ENCODE peak calls at places on chromosomes 2 and 18, in ten cellular contexts. One of them, this sample, is unnamed.

GRCh38 chr2:165173215-165173614 is 30.6 kb downstream of the SCN3A start:
- DNase-seq in dorsolateral prefrontal cortex: no peak
- DNase-seq in MCF 10A: no peak
- DNase-seq in GM10248: no peak
- DNase-seq in body of pancreas: no peak
- DNase-seq in mesothelial cell of epicardium: no peak
- DNase-seq in A549: no peak
- DNase-seq in activated CD8-positive, alpha-beta T cell treated with anti-CD3 and anti-CD28 coated beads for 36 hours: no peak
- DNase-seq in HFF-Myc: no peak
- DNase-seq in mammary epithelial cell: no peak
- DNase-seq in this sample: no peak

GRCh38 chr18:43665239-43665788 is 388.0 kb upstream of the SYT4 start:
- DNase-seq in dorsolateral prefrontal cortex: no peak
- DNase-seq in MCF 10A: peak
- DNase-seq in GM10248: no peak
- DNase-seq in body of pancreas: no peak
- DNase-seq in mesothelial cell of epicardium: no peak
- DNase-seq in A549: no peak
- DNase-seq in activated CD8-positive, alpha-beta T cell treated with anti-CD3 and anti-CD28 coated beads for 36 hours: no peak
- DNase-seq in HFF-Myc: peak
- DNase-seq in mammary epithelial cell: peak
- DNase-seq in this sample: no peak

GRCh38 chr2:135047295-135047694 is at the start of gene MAP3K19:
- DNase-seq in dorsolateral prefrontal cortex: no peak
- DNase-seq in MCF 10A: no peak
- DNase-seq in GM10248: no peak
- DNase-seq in body of pancreas: no peak
- DNase-seq in mesothelial cell of epicardium: no peak
- DNase-seq in A549: no peak
- DNase-seq in activated CD8-positive, alpha-beta T cell treated with anti-CD3 and anti-CD28 coated beads for 36 hours: no peak
- DNase-seq in HFF-Myc: no peak
- DNase-seq in mammary epithelial cell: no peak
- DNase-seq in this sample: no peak

GRCh38 chr2:189312643-189313042 is 128.6 kb upstream of the WDR75 start:
- DNase-seq in dorsolateral prefrontal cortex: no peak
- DNase-seq in MCF 10A: no peak
- DNase-seq in GM10248: no peak
- DNase-seq in body of pancreas: no peak
- DNase-seq in mesothelial cell of epicardium: no peak
- DNase-seq in A549: no peak
- DNase-seq in activated CD8-positive, alpha-beta T cell treated with anti-CD3 and anti-CD28 coated beads for 36 hours: peak
- DNase-seq in HFF-Myc: no peak
- DNase-seq in mammary epithelial cell: no peak
- DNase-seq in this sample: no peak

GRCh38 chr2:40760071-40760666 is 308.3 kb upstream of the SLC8A1 start:
- DNase-seq in dorsolateral prefrontal cortex: no peak
- DNase-seq in MCF 10A: peak
- DNase-seq in GM10248: no peak
- DNase-seq in body of pancreas: peak
- DNase-seq in mesothelial cell of epicardium: no peak
- DNase-seq in A549: peak
- DNase-seq in activated CD8-positive, alpha-beta T cell treated with anti-CD3 and anti-CD28 coated beads for 36 hours: peak
- DNase-seq in HFF-Myc: peak
- DNase-seq in mammary epithelial cell: peak
- DNase-seq in this sample: no peak

GRCh38 chr2:106599540-106599939 is 112.4 kb downstream of the CD8B2 start:
- DNase-seq in dorsolateral prefrontal cortex: no peak
- DNase-seq in MCF 10A: no peak
- DNase-seq in GM10248: no peak
- DNase-seq in body of pancreas: no peak
- DNase-seq in mesothelial cell of epicardium: no peak
- DNase-seq in A549: no peak
- DNase-seq in activated CD8-positive, alpha-beta T cell treated with anti-CD3 and anti-CD28 coated beads for 36 hours: no peak
- DNase-seq in HFF-Myc: no peak
- DNase-seq in mammary epithelial cell: no peak
- DNase-seq in this sample: no peak

GRCh38 chr2:39837856-39838453 is 58.9 kb upstream of the THUMPD2 start:
- DNase-seq in dorsolateral prefrontal cortex: no peak
- DNase-seq in MCF 10A: peak
- DNase-seq in GM10248: peak
- DNase-seq in body of pancreas: peak
- DNase-seq in mesothelial cell of epicardium: no peak
- DNase-seq in A549: peak
- DNase-seq in activated CD8-positive, alpha-beta T cell treated with anti-CD3 and anti-CD28 coated beads for 36 hours: peak
- DNase-seq in HFF-Myc: no peak
- DNase-seq in mammary epithelial cell: peak
- DNase-seq in this sample: no peak

GRCh38 chr18:70363861-70364260 is 75.0 kb downstream of the SOCS6 start:
- DNase-seq in dorsolateral prefrontal cortex: no peak
- DNase-seq in MCF 10A: peak
- DNase-seq in GM10248: no peak
- DNase-seq in body of pancreas: no peak
- DNase-seq in mesothelial cell of epicardium: no peak
- DNase-seq in A549: no peak
- DNase-seq in activated CD8-positive, alpha-beta T cell treated with anti-CD3 and anti-CD28 coated beads for 36 hours: no peak
- DNase-seq in HFF-Myc: no peak
- DNase-seq in mammary epithelial cell: no peak
- DNase-seq in this sample: no peak

GRCh38 chr2:212022966-212023365 is 515.6 kb downstream of the ERBB4 start:
- DNase-seq in dorsolateral prefrontal cortex: no peak
- DNase-seq in MCF 10A: no peak
- DNase-seq in GM10248: no peak
- DNase-seq in body of pancreas: no peak
- DNase-seq in mesothelial cell of epicardium: no peak
- DNase-seq in A549: no peak
- DNase-seq in activated CD8-positive, alpha-beta T cell treated with anti-CD3 and anti-CD28 coated beads for 36 hours: no peak
- DNase-seq in HFF-Myc: no peak
- DNase-seq in mammary epithelial cell: no peak
- DNase-seq in this sample: no peak

GRCh38 chr18:13524824-13525223 is 201.5 kb downstream of the FAM210A start:
- DNase-seq in dorsolateral prefrontal cortex: no peak
- DNase-seq in MCF 10A: no peak
- DNase-seq in GM10248: no peak
- DNase-seq in body of pancreas: no peak
- DNase-seq in mesothelial cell of epicardium: no peak
- DNase-seq in A549: no peak
- DNase-seq in activated CD8-positive, alpha-beta T cell treated with anti-CD3 and anti-CD28 coated beads for 36 hours: no peak
- DNase-seq in HFF-Myc: no peak
- DNase-seq in mammary epithelial cell: no peak
- DNase-seq in this sample: no peak

GRCh38 chr18:13526519-13526918 is 199.8 kb downstream of the FAM210A start:
- DNase-seq in dorsolateral prefrontal cortex: no peak
- DNase-seq in MCF 10A: no peak
- DNase-seq in GM10248: no peak
- DNase-seq in body of pancreas: no peak
- DNase-seq in mesothelial cell of epicardium: no peak
- DNase-seq in A549: no peak
- DNase-seq in activated CD8-positive, alpha-beta T cell treated with anti-CD3 and anti-CD28 coated beads for 36 hours: no peak
- DNase-seq in HFF-Myc: no peak
- DNase-seq in mammary epithelial cell: no peak
- DNase-seq in this sample: no peak

GRCh38 chr18:13527256-13527655 is 199.1 kb downstream of the FAM210A start:
- DNase-seq in dorsolateral prefrontal cortex: no peak
- DNase-seq in MCF 10A: no peak
- DNase-seq in GM10248: no peak
- DNase-seq in body of pancreas: no peak
- DNase-seq in mesothelial cell of epicardium: no peak
- DNase-seq in A549: no peak
- DNase-seq in activated CD8-positive, alpha-beta T cell treated with anti-CD3 and anti-CD28 coated beads for 36 hours: no peak
- DNase-seq in HFF-Myc: no peak
- DNase-seq in mammary epithelial cell: no peak
- DNase-seq in this sample: no peak

GRCh38 chr18:13524054-13524453 is 202.3 kb downstream of the FAM210A start:
- DNase-seq in dorsolateral prefrontal cortex: no peak
- DNase-seq in MCF 10A: no peak
- DNase-seq in GM10248: no peak
- DNase-seq in body of pancreas: no peak
- DNase-seq in mesothelial cell of epicardium: no peak
- DNase-seq in A549: no peak
- DNase-seq in activated CD8-positive, alpha-beta T cell treated with anti-CD3 and anti-CD28 coated beads for 36 hours: no peak
- DNase-seq in HFF-Myc: no peak
- DNase-seq in mammary epithelial cell: no peak
- DNase-seq in this sample: no peak

GRCh38 chr18:13525381-13526029 is 200.9 kb downstream of the FAM210A start:
- DNase-seq in dorsolateral prefrontal cortex: no peak
- DNase-seq in MCF 10A: no peak
- DNase-seq in GM10248: no peak
- DNase-seq in body of pancreas: no peak
- DNase-seq in mesothelial cell of epicardium: no peak
- DNase-seq in A549: no peak
- DNase-seq in activated CD8-positive, alpha-beta T cell treated with anti-CD3 and anti-CD28 coated beads for 36 hours: no peak
- DNase-seq in HFF-Myc: no peak
- DNase-seq in mammary epithelial cell: no peak
- DNase-seq in this sample: no peak
- TF ChIP-seq CTCF in dorsolateral prefrontal cortex: no peak
- TF ChIP-seq CTCF in MCF 10A: no peak
- TF ChIP-seq CTCF in GM10248: no peak
- TF ChIP-seq CTCF in body of pancreas: no peak
- TF ChIP-seq CTCF in mesothelial cell of epicardium: no peak
- TF ChIP-seq CTCF in A549: no peak
- TF ChIP-seq CTCF in activated CD8-positive, alpha-beta T cell treated with anti-CD3 and anti-CD28 coated beads for 36 hours: no peak
- TF ChIP-seq CTCF in HFF-Myc: no peak
- TF ChIP-seq CTCF in mammary epithelial cell: no peak
- TF ChIP-seq CTCF in this sample: peak

GRCh38 chr2:85681354-85681728 is 12.8 kb upstream of the GNLY start:
- DNase-seq in dorsolateral prefrontal cortex: no peak
- DNase-seq in MCF 10A: peak
- DNase-seq in GM10248: no peak
- DNase-seq in body of pancreas: no peak
- DNase-seq in mesothelial cell of epicardium: no peak
- DNase-seq in A549: no peak
- DNase-seq in activated CD8-positive, alpha-beta T cell treated with anti-CD3 and anti-CD28 coated beads for 36 hours: no peak
- DNase-seq in HFF-Myc: no peak
- DNase-seq in mammary epithelial cell: peak
- DNase-seq in this sample: peak

GRCh38 chr2:85682378-85682777 is 11.8 kb upstream of the GNLY start:
- DNase-seq in dorsolateral prefrontal cortex: no peak
- DNase-seq in MCF 10A: no peak
- DNase-seq in GM10248: no peak
- DNase-seq in body of pancreas: no peak
- DNase-seq in mesothelial cell of epicardium: no peak
- DNase-seq in A549: no peak
- DNase-seq in activated CD8-positive, alpha-beta T cell treated with anti-CD3 and anti-CD28 coated beads for 36 hours: no peak
- DNase-seq in HFF-Myc: no peak
- DNase-seq in mammary epithelial cell: no peak
- DNase-seq in this sample: no peak

GRCh38 chr2:85681776-85682175 is 12.4 kb upstream of the GNLY start:
- DNase-seq in dorsolateral prefrontal cortex: no peak
- DNase-seq in MCF 10A: no peak
- DNase-seq in GM10248: no peak
- DNase-seq in body of pancreas: no peak
- DNase-seq in mesothelial cell of epicardium: no peak
- DNase-seq in A549: no peak
- DNase-seq in activated CD8-positive, alpha-beta T cell treated with anti-CD3 and anti-CD28 coated beads for 36 hours: no peak
- DNase-seq in HFF-Myc: no peak
- DNase-seq in mammary epithelial cell: no peak
- DNase-seq in this sample: no peak

GRCh38 chr2:85684806-85685205 is 9.4 kb upstream of the GNLY start:
- DNase-seq in dorsolateral prefrontal cortex: no peak
- DNase-seq in MCF 10A: no peak
- DNase-seq in GM10248: no peak
- DNase-seq in body of pancreas: no peak
- DNase-seq in mesothelial cell of epicardium: no peak
- DNase-seq in A549: no peak
- DNase-seq in activated CD8-positive, alpha-beta T cell treated with anti-CD3 and anti-CD28 coated beads for 36 hours: no peak
- DNase-seq in HFF-Myc: no peak
- DNase-seq in mammary epithelial cell: no peak
- DNase-seq in this sample: no peak

DNA sequence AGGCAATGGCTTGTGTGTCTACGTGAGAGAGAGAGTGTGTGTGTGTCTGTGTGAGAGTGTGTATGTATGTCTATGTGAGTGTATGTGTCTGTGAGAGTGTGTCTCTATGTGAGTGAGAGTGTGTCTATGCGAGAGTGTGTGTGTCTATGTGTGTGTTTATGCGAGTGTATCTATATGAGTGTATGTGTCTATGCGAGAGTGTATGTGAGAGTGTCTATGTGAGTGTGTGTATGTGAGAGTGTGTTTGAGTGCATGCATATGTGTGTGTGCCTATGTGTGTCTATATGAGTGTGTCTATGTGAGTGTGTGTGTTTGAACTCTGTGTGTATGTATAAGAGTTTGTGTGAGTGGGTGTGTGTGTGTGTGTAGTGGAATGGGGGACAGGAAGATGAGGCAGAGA is 9.8 kb upstream of the GNLY start:
- DNase-seq in dorsolateral prefrontal cortex: no peak
- DNase-seq in MCF 10A: no peak
- DNase-seq in GM10248: no peak
- DNase-seq in body of pancreas: no peak
- DNase-seq in mesothelial cell of epicardium: no peak
- DNase-seq in A549: no peak
- DNase-seq in activated CD8-positive, alpha-beta T cell treated with anti-CD3 and anti-CD28 coated beads for 36 hours: no peak
- DNase-seq in HFF-Myc: no peak
- DNase-seq in mammary epithelial cell: no peak
- DNase-seq in this sample: no peak
- TF ChIP-seq CTCF in dorsolateral prefrontal cortex: no peak
- TF ChIP-seq CTCF in MCF 10A: no peak
- TF ChIP-seq CTCF in GM10248: no peak
- TF ChIP-seq CTCF in body of pancreas: no peak
- TF ChIP-seq CTCF in mesothelial cell of epicardium: no peak
- TF ChIP-seq CTCF in A549: no peak
- TF ChIP-seq CTCF in activated CD8-positive, alpha-beta T cell treated with anti-CD3 and anti-CD28 coated beads for 36 hours: no peak
- TF ChIP-seq CTCF in HFF-Myc: no peak
- TF ChIP-seq CTCF in mammary epithelial cell: no peak
- TF ChIP-seq CTCF in this sample: no peak

DNA sequence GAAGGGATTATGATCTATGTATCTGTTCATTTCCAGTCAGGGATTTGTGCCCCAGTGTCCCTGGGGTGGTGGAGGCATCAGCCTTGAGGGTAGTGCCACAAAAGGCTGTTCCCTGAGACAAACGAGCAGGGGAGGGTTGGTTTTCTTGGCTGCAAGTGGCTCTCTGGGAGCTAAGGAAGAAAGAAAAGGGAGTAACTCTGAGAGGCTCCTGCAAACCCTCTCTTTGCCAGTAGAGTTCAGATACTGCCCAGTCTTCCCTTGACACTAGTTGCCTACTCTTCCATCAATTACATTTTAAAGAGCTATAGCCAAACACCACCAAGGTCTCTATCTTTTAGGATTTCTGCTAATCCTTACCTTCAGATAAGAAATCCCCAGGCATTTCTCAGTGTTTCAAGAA is 18.5 kb upstream of the KCTD1 start:
- DNase-seq in dorsolateral prefrontal cortex: no peak
- DNase-seq in MCF 10A: no peak
- DNase-seq in GM10248: no peak
- DNase-seq in body of pancreas: no peak
- DNase-seq in mesothelial cell of epicardium: no peak
- DNase-seq in A549: no peak
- DNase-seq in activated CD8-positive, alpha-beta T cell treated with anti-CD3 and anti-CD28 coated beads for 36 hours: no peak
- DNase-seq in HFF-Myc: no peak
- DNase-seq in mammary epithelial cell: no peak
- DNase-seq in this sample: no peak
- TF ChIP-seq CTCF in dorsolateral prefrontal cortex: no peak
- TF ChIP-seq CTCF in MCF 10A: no peak
- TF ChIP-seq CTCF in GM10248: no peak
- TF ChIP-seq CTCF in body of pancreas: no peak
- TF ChIP-seq CTCF in mesothelial cell of epicardium: no peak
- TF ChIP-seq CTCF in A549: no peak
- TF ChIP-seq CTCF in activated CD8-positive, alpha-beta T cell treated with anti-CD3 and anti-CD28 coated beads for 36 hours: no peak
- TF ChIP-seq CTCF in HFF-Myc: no peak
- TF ChIP-seq CTCF in mammary epithelial cell: no peak
- TF ChIP-seq CTCF in this sample: no peak

GRCh38 chr2:238231251-238231793 is 8.5 kb downstream of the HES6 start:
- DNase-seq in dorsolateral prefrontal cortex: peak
- DNase-seq in MCF 10A: no peak
- DNase-seq in GM10248: peak
- DNase-seq in body of pancreas: peak
- DNase-seq in mesothelial cell of epicardium: peak
- DNase-seq in A549: no peak
- DNase-seq in activated CD8-positive, alpha-beta T cell treated with anti-CD3 and anti-CD28 coated beads for 36 hours: peak
- DNase-seq in HFF-Myc: no peak
- DNase-seq in mammary epithelial cell: peak
- DNase-seq in this sample: peak
- TF ChIP-seq CTCF in dorsolateral prefrontal cortex: no peak
- TF ChIP-seq CTCF in MCF 10A: no peak
- TF ChIP-seq CTCF in GM10248: no peak
- TF ChIP-seq CTCF in body of pancreas: no peak
- TF ChIP-seq CTCF in mesothelial cell of epicardium: no peak
- TF ChIP-seq CTCF in A549: no peak
- TF ChIP-seq CTCF in activated CD8-positive, alpha-beta T cell treated with anti-CD3 and anti-CD28 coated beads for 36 hours: no peak
- TF ChIP-seq CTCF in HFF-Myc: no peak
- TF ChIP-seq CTCF in mammary epithelial cell: no peak
- TF ChIP-seq CTCF in this sample: no peak